ENCODE peak calls at places on chromosomes 1 and 21, in eight cellular contexts. S is GM06990; O is GM23338; F is activated CD4-positive, alpha-beta T cell treated with anti-CD3 and anti-CD28 coated beads for 4 hours; L is substantia nigra; N is DMS53; B is SK-N-SH; R is anterior cingulate cortex. C is an unnamed sample.

GRCh38 chr21:42397291-42398129 is 1.7 kb upstream of the TMPRSS3 start:
- DNase-seq in B (no peak), F (no peak), S (no peak), N (no peak), R (no peak), L (no peak), O (no peak), C (no peak)

GRCh38 chr1:88228153-88228552 is 455.9 kb upstream of the PKN2 start:
- DNase-seq in N (peak), O (peak), F (no peak), R (no peak), B (no peak), L (no peak), S (no peak), C (no peak)

GRCh38 chr1:40738831-40739230 is 44.8 kb upstream of the KCNQ4 start:
- DNase-seq in R (no peak), F (no peak), B (no peak), O (no peak), L (no peak), N (no peak), S (no peak), C (no peak)

GRCh38 chr1:196655494-196655893 is 3.7 kb downstream of the CFH start:
- DNase-seq in F (no peak), O (no peak), B (no peak), N (no peak), L (no peak), S (no peak), R (no peak), C (no peak)

GRCh38 chr1:73491641-73492040 is 706.3 kb downstream of the LRRIQ3 start:
- DNase-seq in O (no peak), R (no peak), B (no peak), F (no peak), L (no peak), N (no peak), S (no peak), C (no peak)

GRCh38 chr1:89698020-89698560 is 65.2 kb downstream of the LRRC8C start:
- DNase-seq in R (no peak), S (no peak), O (no peak), F (no peak), N (no peak), B (peak), L (no peak), C (no peak)

GRCh38 chr1:57061369-57061768 is 95.6 kb upstream of the C8B start:
- DNase-seq in L (no peak), N (peak), S (no peak), R (no peak), B (no peak), F (no peak), O (no peak), C (no peak)

GRCh38 chr1:226479432-226479831 is 69.1 kb upstream of the STUM start:
- DNase-seq in R (no peak), B (no peak), S (no peak), F (no peak), O (no peak), L (no peak), N (peak), C (no peak)

GRCh38 chr1:201119206-201119814 is 7.1 kb upstream of the CACNA1S start:
- DNase-seq in S (no peak), O (peak), N (peak), B (peak), F (peak), R (no peak), L (peak), C (no peak)

GRCh38 chr1:152107289-152107983 is 7.8 kb downstream of the TCHH start:
- DNase-seq in N (no peak), L (no peak), B (no peak), O (peak), R (no peak), F (no peak), S (peak), C (no peak)

GRCh38 chr1:66000033-66000637 is 207.4 kb downstream of the PDE4B start:
- DNase-seq in B (no peak), L (no peak), N (peak), F (no peak), S (no peak), R (no peak), O (no peak), C (no peak)

GRCh38 chr1:193187114-193187513 is 701 bp upstream of the B3GALT2 start:
- DNase-seq in N (no peak), L (no peak), R (no peak), F (no peak), B (no peak), O (no peak), S (no peak), C (no peak)

GRCh38 chr21:38455403-38455802 is 42.9 kb downstream of the ERG start:
- DNase-seq in B (no peak), O (no peak), R (no peak), L (no peak), N (no peak), F (no peak), S (no peak), C (peak)

GRCh38 chr1:156815307-156815826 is 1.3 kb downstream of the SH2D2A start:
- DNase-seq in N (peak), O (no peak), L (no peak), R (no peak), F (no peak), S (no peak), B (peak), C (no peak)

GRCh38 chr1:232990729-232991128 is 40.3 kb downstream of the NTPCR start:
- DNase-seq in F (no peak), S (no peak), L (no peak), R (no peak), N (no peak), B (no peak), O (no peak), C (no peak)

GRCh38 chr1:115041654-115042053 is 12.0 kb downstream of the TSHB start:
- DNase-seq in L (no peak), S (no peak), N (peak), B (no peak), O (peak), R (no peak), F (no peak), C (no peak)

GRCh38 chr21:42782723-42783247 is 96.6 kb downstream of the WDR4 start:
- DNase-seq in S (no peak), O (no peak), B (peak), R (no peak), F (no peak), L (no peak), N (no peak), C (no peak)

GRCh38 chr1:114669562-114670082 is at the start of gene DENND2C:
- DNase-seq in S (no peak), F (no peak), O (peak), B (no peak), N (peak), R (no peak), L (no peak), C (no peak)